ENCODE peak calls at places on chromosome 10, in seven cellular contexts. D is CD4-positive, alpha-beta T cell; I is heart left ventricle; G is GM06990; P is transverse colon; B is foreskin fibroblast; H is hepatocyte. K is an unnamed sample.

GRCh38 chr10:29600067-29600466 is 34.7 kb downstream of the SVIL start:
- DNase-seq in I (no peak), D (no peak), B (peak), H (no peak), G (no peak), P (no peak), K (no peak)

GRCh38 chr10:92880233-92880861 is 32.0 kb downstream of the EXOC6 start:
- DNase-seq in I (no peak), G (no peak), B (peak), H (peak), D (no peak), P (no peak), K (peak)

GRCh38 chr10:4242561-4243035 is 457.6 kb upstream of the KLF6 start:
- DNase-seq in B (peak), D (no peak), H (no peak), P (no peak), I (peak), G (no peak), K (peak)

GRCh38 chr10:127737563-127738511 is 852 bp downstream of the FOXI2 start:
- DNase-seq in I (no peak), G (no peak), H (peak), B (no peak), D (no peak), P (no peak), K (no peak)

GRCh38 chr10:119149157-119149556 is 16.4 kb downstream of the SFXN4 start:
- DNase-seq in G (no peak), D (no peak), P (no peak), B (no peak), I (no peak), H (no peak), K (no peak)

GRCh38 chr10:79066460-79067240 is 2.1 kb upstream of the ZMIZ1 start:
- DNase-seq in I (no peak), D (no peak), B (peak), G (no peak), H (peak), P (no peak), K (no peak)

GRCh38 chr10:12961416-12961815 is 40.1 kb downstream of the CCDC3 start:
- DNase-seq in B (no peak), D (no peak), P (no peak), G (no peak), H (no peak), I (no peak), K (no peak)

GRCh38 chr10:116767235-116767634 is 24.9 kb upstream of the HSPA12A start:
- DNase-seq in G (no peak), I (no peak), P (peak), B (peak), D (no peak), H (peak), K (no peak)

GRCh38 chr10:62792261-62792660 is 12.3 kb upstream of the ADO start:
- DNase-seq in D (no peak), I (no peak), H (no peak), B (no peak), G (no peak), P (no peak), K (no peak)

GRCh38 chr10:11604742-11605650 is 6.5 kb downstream of the USP6NL start:
- DNase-seq in B (no peak), I (no peak), D (no peak), G (peak), H (no peak), P (no peak), K (no peak)

GRCh38 chr10:122082616-122083477 is 93.9 kb downstream of the TACC2 start:
- DNase-seq in D (no peak), H (no peak), I (no peak), P (no peak), B (no peak), G (no peak), K (no peak)

GRCh38 chr10:110765513-110766375 is 106.0 kb upstream of the PDCD4 start:
- DNase-seq in P (no peak), I (no peak), B (peak), G (no peak), H (no peak), D (no peak), K (no peak)

GRCh38 chr10:115063702-115064479 is 29.3 kb upstream of the ATRNL1 start:
- DNase-seq in P (no peak), I (no peak), B (peak), H (no peak), G (no peak), D (no peak), K (peak)

GRCh38 chr10:93667795-93668194 is 34.6 kb downstream of the FRA10AC1 start:
- DNase-seq in P (no peak), H (no peak), I (no peak), G (no peak), B (no peak), D (no peak), K (no peak)

GRCh38 chr10:6151087-6151977 is 51.4 kb upstream of the PFKFB3 start:
- DNase-seq in P (peak), H (peak), G (peak), B (peak), I (peak), D (no peak), K (no peak)

GRCh38 chr10:11160982-11161554 is 143.4 kb downstream of the CELF2 start:
- DNase-seq in H (no peak), I (peak), B (no peak), G (no peak), P (no peak), D (no peak), K (no peak)

GRCh38 chr10:88651131-88651541 is 13.1 kb upstream of the LIPF start:
- DNase-seq in P (no peak), H (peak), I (no peak), G (no peak), D (no peak), B (peak), K (peak)

GRCh38 chr10:49299816-49300139 is 808 bp downstream of the C10orf71 start:
- DNase-seq in B (no peak), P (no peak), D (no peak), H (no peak), I (no peak), G (no peak), K (no peak)

GRCh38 chr10:50453940-50454339 is 169.8 kb downstream of the SGMS1 start:
- DNase-seq in H (no peak), B (no peak), I (no peak), G (no peak), P (no peak), D (no peak), K (no peak)

GRCh38 chr10:11441151-11441535 is 170.3 kb downstream of the USP6NL start:
- DNase-seq in B (no peak), G (no peak), I (no peak), H (no peak), D (no peak), P (no peak), K (no peak)

GRCh38 chr10:132228616-132229015 is 41.9 kb downstream of the DPYSL4 start:
- DNase-seq in B (no peak), I (no peak), H (no peak), P (no peak), G (no peak), D (no peak), K (no peak)

GRCh38 chr10:28734940-28735759 is 57.8 kb downstream of the BAMBI start:
- DNase-seq in D (no peak), G (no peak), H (peak), B (peak), I (no peak), P (no peak), K (peak)

GRCh38 chr10:91941426-91941825 is 17.9 kb downstream of the BTAF1 start:
- DNase-seq in P (no peak), G (no peak), B (no peak), I (no peak), D (no peak), H (no peak), K (no peak)

GRCh38 chr10:60942604-60943269 is 1.2 kb downstream of the RHOBTB1 start:
- DNase-seq in I (peak), G (peak), D (no peak), P (peak), B (peak), H (peak), K (no peak)

GRCh38 chr10:103618027-103618385 is 124.5 kb downstream of the NEURL1 start:
- DNase-seq in G (no peak), D (no peak), I (no peak), P (no peak), H (no peak), B (no peak), K (no peak)

GRCh38 chr10:121796342-121796741 is 131.5 kb downstream of the ATE1 start:
- DNase-seq in H (no peak), P (no peak), I (no peak), G (no peak), D (no peak), B (no peak), K (no peak)

GRCh38 chr10:88385601-88386203 is 197.4 kb downstream of the RNLS start:
- DNase-seq in P (peak), D (peak), B (no peak), G (peak), H (peak), I (no peak), K (no peak)

GRCh38 chr10:97596101-97597055 is 6.9 kb downstream of the C10orf62 start:
- DNase-seq in I (peak), H (peak), P (no peak), D (no peak), G (no peak), B (peak), K (no peak)

GRCh38 chr10:7622969-7623368 is 43.8 kb downstream of the ITIH5 start:
- DNase-seq in H (peak), B (no peak), I (no peak), G (no peak), P (no peak), D (no peak), K (no peak)
- TF ChIP-seq CTCF in H (peak), B (no peak), I (peak), G (no peak), P (no peak), D (no peak), K (no peak)

DNA sequence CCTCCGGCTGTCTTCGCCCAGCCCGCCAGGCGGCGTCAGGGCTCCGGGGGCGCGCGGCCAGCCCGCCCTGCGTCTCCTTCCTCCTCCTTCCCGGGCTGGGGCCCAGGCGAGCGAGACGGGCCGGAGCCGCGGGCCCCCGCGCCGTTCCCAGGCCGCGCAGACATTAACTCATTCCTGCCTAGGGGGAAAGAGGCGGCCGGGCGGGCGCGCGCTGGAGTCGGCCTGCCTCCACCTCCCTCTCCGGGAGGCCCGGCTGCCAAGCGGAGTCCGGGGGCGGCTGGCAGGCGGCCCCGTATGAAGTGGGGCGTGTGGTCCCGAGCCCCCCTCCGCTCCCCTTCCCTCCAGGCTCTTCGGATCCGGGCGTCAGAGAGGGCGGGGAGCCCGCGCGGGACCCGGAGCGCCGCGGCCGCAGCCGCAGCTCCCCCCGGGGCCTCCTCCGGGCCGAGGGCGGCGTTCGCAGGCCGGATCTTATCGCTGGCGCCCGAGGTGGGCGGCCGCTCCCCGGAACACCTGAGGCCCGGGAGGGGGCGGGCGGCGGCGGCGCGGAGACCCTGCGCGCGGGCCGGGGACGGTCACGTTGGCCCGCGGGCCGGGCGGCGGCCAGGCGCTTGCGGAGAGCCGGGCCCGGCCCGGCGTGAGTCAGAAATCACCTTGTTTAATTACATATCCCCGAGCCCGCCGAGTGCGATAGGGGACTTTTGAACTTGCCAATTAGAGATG is 43.1 kb downstream of the LDB3 start:
- DNase-seq in H (peak), P (peak), G (peak), B (peak), D (peak), I (peak), K (peak)
- TF ChIP-seq CTCF in H (peak), P (peak), G (no peak), B (peak), D (peak), I (peak), K (peak)

DNA sequence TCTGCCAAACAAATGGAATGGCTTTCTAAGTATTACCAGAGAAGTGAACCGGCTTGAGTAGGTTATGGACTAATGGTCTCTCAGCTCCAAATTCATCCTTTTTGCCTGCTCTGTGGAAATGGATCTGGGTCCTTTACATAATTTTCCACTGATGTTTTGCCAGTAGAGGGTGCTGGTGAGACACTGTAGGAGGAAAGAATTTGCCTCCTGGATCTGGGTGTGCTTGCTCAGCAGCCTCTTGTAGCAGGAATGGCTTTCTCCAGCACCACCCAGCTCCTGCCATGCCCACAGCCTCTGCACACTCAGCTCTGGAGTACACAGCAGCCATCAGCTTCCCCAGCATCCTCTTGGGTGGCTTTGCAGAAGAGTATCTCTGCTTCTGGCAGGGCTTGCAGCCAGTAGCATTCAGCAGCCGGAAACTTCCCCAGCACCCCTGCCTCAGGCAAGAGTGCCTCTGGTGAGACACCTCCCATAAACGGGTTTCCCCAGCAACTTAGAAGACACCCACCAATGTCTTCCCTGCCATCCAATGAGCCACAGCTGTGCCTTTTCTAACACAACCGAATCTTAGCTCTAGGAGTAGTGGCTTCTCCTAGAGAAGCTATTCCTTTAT is 235.0 kb upstream of the PLPP4 start:
- DNase-seq in B (peak), D (no peak), I (no peak), P (no peak), H (peak), G (peak), K (no peak)
- TF ChIP-seq CTCF in B (peak), D (no peak), I (no peak), P (peak), H (peak), G (peak), K (peak)

GRCh38 chr10:100009793-100010676 is at the start of gene DNMBP:
- DNase-seq in H (peak), G (peak), P (peak), D (peak), I (peak), B (peak), K (no peak)

GRCh38 chr10:100008708-100009282 is 952 bp downstream of the DNMBP start:
- DNase-seq in H (no peak), I (no peak), B (peak), P (no peak), D (no peak), G (no peak), K (no peak)

GRCh38 chr10:100008142-100008522 is 1.6 kb downstream of the DNMBP start:
- DNase-seq in I (no peak), B (peak), H (no peak), G (no peak), D (no peak), P (no peak), K (no peak)

GRCh38 chr10:100007239-100008141 is 2.3 kb downstream of the DNMBP start:
- DNase-seq in B (peak), P (no peak), G (peak), I (no peak), H (no peak), D (no peak), K (no peak)

GRCh38 chr10:100009283-100009792 is 409 bp downstream of the DNMBP start:
- DNase-seq in D (peak), H (peak), I (peak), B (peak), G (no peak), P (peak), K (no peak)
- TF ChIP-seq CTCF in D (peak), H (peak), I (peak), B (peak), G (peak), P (peak), K (peak)